ENCODE peak calls at places on chromosome 16, in seven cellular contexts. Y is H9; O is choroid plexus epithelial cell; S is Calu3; H is CD4-positive, alpha-beta T cell; P is suprapubic skin; T is fibroblast of pulmonary artery. L is an unnamed sample.
A peak's percentile ranks its signal among the peaks of the same experiment; 100 is the strongest.

GRCh38 chr16:69925311-69925710 is 25.8 kb upstream of the CLEC18A start:
- DNase-seq in Y (no peak), O (no peak), S (no peak), H (no peak), P (no peak), T (no peak), L (no peak)

GRCh38 chr16:68235882-68236803 is at the start of gene ESRP2:
- DNase-seq in Y (peak; percentile 89), O (no peak), S (peak; percentile 96), H (peak; percentile 48), P (peak; percentile 83), T (no peak), L (no peak)

GRCh38 chr16:49639739-49640388 is 216.0 kb downstream of the ZNF423 start:
- DNase-seq in Y (no peak), O (peak; percentile 82), S (no peak), H (no peak), P (no peak), T (peak; percentile 50), L (no peak)

GRCh38 chr16:89118361-89119061 is 24.9 kb downstream of the ACSF3 start:
- DNase-seq in Y (peak; percentile 52), O (no peak), S (no peak), H (no peak), P (no peak), T (no peak), L (no peak)

GRCh38 chr16:16120382-16121184 is 102.7 kb downstream of the ABCC6 start:
- DNase-seq in Y (no peak), O (peak; percentile 29), S (no peak), H (no peak), P (no peak), T (peak; percentile 48), L (no peak)

GRCh38 chr16:89115216-89115949 is 21.7 kb downstream of the ACSF3 start:
- DNase-seq in Y (no peak), O (peak; percentile 63), S (no peak), H (peak; percentile 96), P (peak; percentile 80), T (peak; percentile 6), L (peak; percentile 85)

GRCh38 chr16:4426722-4427372 is 1.2 kb downstream of the DNAJA3 start:
- DNase-seq in Y (no peak), O (no peak), S (no peak), H (no peak), P (no peak), T (no peak), L (no peak)

GRCh38 chr16:72995151-72995881 is 52.6 kb downstream of the ZFHX3 start:
- DNase-seq in Y (peak; percentile 68), O (no peak), S (peak; percentile 18), H (no peak), P (no peak), T (no peak), L (no peak)

GRCh38 chr16:50718761-50719400 is 23.0 kb upstream of the CYLD start:
- DNase-seq in Y (no peak), O (no peak), S (peak; percentile 63), H (no peak), P (no peak), T (no peak), L (no peak)

GRCh38 chr16:87093804-87094203 is 223.4 kb downstream of the C16orf95 start:
- DNase-seq in Y (no peak), O (no peak), S (no peak), H (no peak), P (no peak), T (no peak), L (no peak)

GRCh38 chr16:24729967-24730815 is 740 bp downstream of the TNRC6A start:
- DNase-seq in Y (no peak), O (peak; percentile 19), S (peak; percentile 9), H (peak; percentile 32), P (no peak), T (no peak), L (no peak)

GRCh38 chr16:6081320-6081976 is 983.9 kb upstream of the EEF2KMT start:
- DNase-seq in Y (peak; percentile 68), O (no peak), S (peak; percentile 60), H (no peak), P (no peak), T (peak; percentile 1), L (no peak)

GRCh38 chr16:8655184-8655717 is 19.2 kb upstream of the ABAT start:
- DNase-seq in Y (peak; percentile 63), O (peak; percentile 63), S (peak; percentile 62), H (no peak), P (no peak), T (peak; percentile 63), L (peak; percentile 79)

GRCh38 chr16:27449434-27450188 is 47.6 kb downstream of the IL21R start:
- DNase-seq in Y (no peak), O (no peak), S (no peak), H (peak; percentile 82), P (no peak), T (no peak), L (no peak)

GRCh38 chr16:47069291-47069690 is 74.5 kb downstream of the NETO2 start:
- DNase-seq in Y (no peak), O (no peak), S (no peak), H (no peak), P (no peak), T (no peak), L (no peak)

GRCh38 chr16:4290236-4290830 is 17.5 kb upstream of the TFAP4 start:
- DNase-seq in Y (no peak), O (peak; percentile 63), S (peak; percentile 65), H (no peak), P (no peak), T (peak; percentile 85), L (no peak)

GRCh38 chr16:58501242-58502131 is 1.5 kb downstream of the NDRG4 start:
- DNase-seq in Y (peak; percentile 93), O (no peak), S (peak; percentile 51), H (peak; percentile 59), P (peak; percentile 63), T (no peak), L (no peak)

GRCh38 chr16:85384831-85385462 is 228.2 kb upstream of the GSE1 start:
- DNase-seq in Y (no peak), O (no peak), S (peak; percentile 33), H (no peak), P (peak; percentile 69), T (no peak), L (no peak)

GRCh38 chr16:86827521-86827920 is 249.2 kb downstream of the FOXL1 start:
- DNase-seq in Y (no peak), O (no peak), S (no peak), H (no peak), P (no peak), T (no peak), L (no peak)

DNA sequence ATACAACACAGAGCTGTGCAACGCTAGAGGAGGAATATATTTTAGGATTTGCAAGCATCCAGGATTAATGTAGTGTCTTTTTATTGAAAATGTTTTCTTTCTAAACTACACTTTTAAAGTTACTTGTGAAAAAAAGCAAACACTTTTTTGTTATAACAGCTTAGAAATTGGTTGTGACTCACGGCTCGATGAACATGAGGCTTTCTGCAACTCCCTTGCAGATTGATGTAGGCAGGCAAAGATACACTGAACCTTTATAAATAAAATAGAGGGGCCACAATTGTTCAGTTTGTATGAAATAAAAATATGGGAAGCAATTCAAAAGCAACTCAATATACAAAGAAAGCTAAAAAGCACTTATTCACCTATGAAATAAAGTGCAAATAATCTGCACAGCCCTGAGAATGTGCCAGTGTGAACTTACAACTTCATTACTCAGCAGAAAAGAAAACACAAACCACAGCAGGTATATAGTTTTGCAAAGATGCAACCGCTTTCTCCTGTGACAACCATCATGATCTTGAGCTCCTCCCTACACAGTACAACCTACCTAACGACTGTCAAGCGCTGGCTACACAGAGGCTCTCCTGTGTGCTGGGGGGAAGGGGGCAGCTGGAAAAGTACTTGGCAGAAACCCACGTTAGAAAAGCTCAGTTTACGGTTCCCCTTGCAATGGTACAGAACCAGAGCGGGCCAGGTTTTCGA is 946 bp downstream of the LUC7L start:
- DNase-seq in Y (no peak), O (peak; percentile 35), S (no peak), H (no peak), P (no peak), T (peak; percentile 8), L (no peak)
- TF ChIP-seq CTCF in Y (no peak), O (no peak), S (no peak), H (no peak), P (no peak), T (no peak), L (no peak)

GRCh38 chr16:78094166-78094565 is 5.3 kb upstream of the WWOX start:
- DNase-seq in Y (no peak), O (peak; percentile 38), S (no peak), H (no peak), P (no peak), T (no peak), L (no peak)
- TF ChIP-seq CTCF in Y (peak; percentile 55), O (peak; percentile 56), S (no peak), H (no peak), P (no peak), T (no peak), L (no peak)

DNA sequence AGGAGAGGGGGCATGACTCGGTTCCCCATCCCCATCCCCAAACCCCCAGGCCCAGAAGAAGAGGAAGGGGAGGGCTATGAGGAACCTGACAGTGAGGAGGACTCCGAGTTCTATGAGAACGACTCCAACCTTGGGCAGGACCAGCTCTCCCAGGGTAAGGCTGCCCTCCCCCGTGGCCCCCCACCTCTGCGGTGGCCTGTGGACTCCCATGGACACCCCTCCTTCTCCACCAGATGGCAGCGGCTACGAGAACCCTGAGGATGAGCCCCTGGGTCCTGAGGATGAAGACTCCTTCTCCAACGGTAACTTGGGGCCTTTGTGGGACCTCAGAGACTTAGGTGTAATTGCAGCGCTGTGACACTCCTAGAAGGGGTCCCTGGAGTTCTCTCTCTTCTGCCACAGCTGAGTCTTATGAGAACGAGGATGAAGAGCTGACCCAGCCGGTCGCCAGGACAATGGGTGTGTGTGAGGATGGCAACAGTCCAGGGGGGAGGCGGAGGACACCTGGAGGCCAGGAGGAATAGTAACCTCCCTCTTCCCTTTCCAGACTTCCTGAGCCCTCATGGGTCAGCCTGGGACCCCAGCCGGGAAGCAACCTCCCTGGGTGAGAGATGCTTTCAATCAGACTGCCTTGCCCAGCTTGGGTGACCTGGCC is 5.6 kb downstream of the CD19 start:
- DNase-seq in Y (peak; percentile 35), O (no peak), S (no peak), H (no peak), P (no peak), T (no peak), L (no peak)
- TF ChIP-seq CTCF in Y (peak; percentile 27), O (no peak), S (no peak), H (no peak), P (no peak), T (no peak), L (no peak)

GRCh38 chr16:1944612-1945199 is 1.7 kb upstream of the MSRB1 start:
- DNase-seq in Y (peak; percentile 30), O (no peak), S (no peak), H (no peak), P (no peak), T (no peak), L (no peak)

GRCh38 chr16:1941162-1941923 is 1.7 kb downstream of the MSRB1 start:
- DNase-seq in Y (peak; percentile 75), O (peak; percentile 40), S (no peak), H (no peak), P (no peak), T (no peak), L (no peak)

GRCh38 chr16:1940273-1941161 is 2.5 kb downstream of the MSRB1 start:
- DNase-seq in Y (no peak), O (no peak), S (no peak), H (no peak), P (no peak), T (no peak), L (no peak)

GRCh38 chr16:1941924-1942809 is 832 bp downstream of the MSRB1 start:
- DNase-seq in Y (peak; percentile 29), O (peak; percentile 50), S (peak; percentile 27), H (no peak), P (peak; percentile 71), T (peak; percentile 28), L (no peak)

GRCh38 chr16:1942810-1943726 is at the start of gene MSRB1:
- DNase-seq in Y (peak; percentile 100), O (peak; percentile 99), S (peak; percentile 100), H (peak; percentile 99), P (peak; percentile 100), T (peak; percentile 98), L (peak; percentile 92)
- TF ChIP-seq CTCF in Y (peak; percentile 10), O (no peak), S (no peak), H (no peak), P (no peak), T (no peak), L (no peak)